ENCODE peak calls at places on chromosomes 3 and 15, in ten cellular contexts. D, H, I, W, X, F, R, Z, N and M are unnamed samples.

GRCh38 chr3:142613491-142613890 is 17.3 kb downstream of the PLS1 start:
- DNase-seq in D (no peak), H (no peak), I (no peak), W (no peak), X (no peak), F (no peak), R (no peak), Z (no peak), N (no peak), M (no peak)

GRCh38 chr3:94234177-94234788 is 171.4 kb downstream of the NSUN3 start:
- DNase-seq in D (peak; percentile 54), H (peak; percentile 32), I (no peak), W (peak; percentile 23), X (peak; percentile 15), F (peak; percentile 44), R (no peak), Z (no peak), N (peak; percentile 30), M (no peak)

GRCh38 chr15:72009207-72009606 is 108.7 kb downstream of the MYO9A start:
- DNase-seq in D (no peak), H (peak; percentile 71), I (peak; percentile 33), W (no peak), X (no peak), F (no peak), R (no peak), Z (no peak), N (no peak), M (no peak)

GRCh38 chr3:150341893-150342292 is 66.2 kb upstream of the TSC22D2 start:
- DNase-seq in D (no peak), H (no peak), I (no peak), W (no peak), X (no peak), F (no peak), R (no peak), Z (no peak), N (no peak), M (no peak)

GRCh38 chr15:61943992-61944391 is 116.3 kb downstream of the VPS13C start:
- DNase-seq in D (no peak), H (no peak), I (no peak), W (no peak), X (no peak), F (no peak), R (no peak), Z (no peak), N (no peak), M (no peak)

GRCh38 chr3:127326341-127326740 is 38.5 kb upstream of the PRR20G start:
- DNase-seq in D (no peak), H (no peak), I (no peak), W (no peak), X (no peak), F (no peak), R (no peak), Z (no peak), N (no peak), M (no peak)

GRCh38 chr3:149247929-149248691 is 26.5 kb upstream of the CP start:
- DNase-seq in D (peak; percentile 35), H (peak; percentile 25), I (no peak), W (no peak), X (no peak), F (peak; percentile 36), R (no peak), Z (no peak), N (no peak), M (no peak)

GRCh38 chr15:99436472-99437314 is 129.1 kb upstream of the MEF2A start:
- DNase-seq in D (no peak), H (no peak), I (no peak), W (no peak), X (no peak), F (no peak), R (peak; percentile 11), Z (no peak), N (no peak), M (peak; percentile 82)

GRCh38 chr3:123559040-123559861 is 25.6 kb downstream of the HACD2 start:
- DNase-seq in D (peak; percentile 75), H (peak; percentile 14), I (no peak), W (peak; percentile 56), X (peak; percentile 62), F (peak; percentile 64), R (no peak), Z (no peak), N (peak; percentile 13), M (no peak)

GRCh38 chr15:73885954-73886700 is 12.8 kb downstream of the TBC1D21 start:
- DNase-seq in D (no peak), H (no peak), I (no peak), W (no peak), X (no peak), F (no peak), R (no peak), Z (no peak), N (no peak), M (peak; percentile 55)

GRCh38 chr3:74347563-74348268 is 266.7 kb downstream of the CNTN3 start:
- DNase-seq in D (no peak), H (no peak), I (no peak), W (no peak), X (no peak), F (no peak), R (no peak), Z (no peak), N (no peak), M (no peak)

GRCh38 chr15:51105430-51106016 is 10.8 kb upstream of the TNFAIP8L3 start:
- DNase-seq in D (no peak), H (no peak), I (no peak), W (no peak), X (no peak), F (no peak), R (no peak), Z (no peak), N (no peak), M (no peak)

GRCh38 chr3:186931487-186932280 is 1.4 kb downstream of the ST6GAL1 start:
- DNase-seq in D (peak; percentile 14), H (peak; percentile 77), I (peak; percentile 53), W (peak; percentile 57), X (no peak), F (peak; percentile 63), R (peak; percentile 47), Z (no peak), N (peak; percentile 31), M (no peak)
- TF ChIP-seq CTCF in D (no peak), H (peak; percentile 18), I (no peak), W (no peak), X (no peak), F (no peak), R (no peak), Z (no peak), N (no peak), M (no peak)

GRCh38 chr3:24299236-24299635 is 195.4 kb downstream of the THRB start:
- DNase-seq in D (peak; percentile 39), H (no peak), I (no peak), W (no peak), X (peak; percentile 11), F (no peak), R (no peak), Z (no peak), N (no peak), M (no peak)

GRCh38 chr3:24290596-24290995 is 204.1 kb downstream of the THRB start:
- DNase-seq in D (no peak), H (no peak), I (no peak), W (no peak), X (no peak), F (no peak), R (no peak), Z (no peak), N (no peak), M (no peak)

GRCh38 chr3:24288538-24289236 is 206.0 kb downstream of the THRB start:
- DNase-seq in D (no peak), H (no peak), I (no peak), W (no peak), X (no peak), F (no peak), R (no peak), Z (no peak), N (no peak), M (no peak)

GRCh38 chr3:24296441-24297205 is 198.0 kb downstream of the THRB start:
- DNase-seq in D (no peak), H (no peak), I (no peak), W (no peak), X (no peak), F (peak; percentile 41), R (no peak), Z (no peak), N (no peak), M (no peak)

DNA sequence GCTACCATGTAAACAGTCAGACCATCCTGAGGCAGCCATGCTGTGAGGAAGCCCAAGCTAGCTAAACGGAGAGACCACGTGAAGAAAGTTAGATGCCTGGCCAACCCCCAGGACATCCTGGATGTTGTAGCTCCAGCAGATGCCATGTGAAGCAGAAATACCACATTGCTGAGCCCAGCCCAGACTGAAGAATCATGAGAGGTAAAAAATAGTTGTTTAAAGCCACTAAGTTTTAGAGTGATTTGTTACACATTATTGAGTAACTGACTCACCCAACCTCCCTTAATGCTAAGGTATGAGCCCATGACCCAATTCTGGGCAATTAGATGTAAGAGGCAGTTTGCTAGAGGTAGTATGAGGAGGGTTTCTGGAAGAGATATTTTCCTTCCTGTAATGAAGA is 200.5 kb downstream of the THRB start:
- DNase-seq in D (no peak), H (no peak), I (no peak), W (no peak), X (no peak), F (no peak), R (no peak), Z (no peak), N (no peak), M (no peak)
- TF ChIP-seq CTCF in D (no peak), H (no peak), I (no peak), W (no peak), X (no peak), F (no peak), R (no peak), Z (no peak), N (no peak), M (no peak)

GRCh38 chr15:63461230-63461629 is 43.2 kb upstream of the USP3 start:
- DNase-seq in D (peak; percentile 44), H (peak; percentile 72), I (no peak), W (no peak), X (no peak), F (no peak), R (no peak), Z (no peak), N (peak; percentile 42), M (no peak)
- TF ChIP-seq CTCF in D (peak; percentile 21), H (peak; percentile 19), I (peak; percentile 37), W (no peak), X (no peak), F (no peak), R (no peak), Z (no peak), N (no peak), M (peak; percentile 52)

DNA sequence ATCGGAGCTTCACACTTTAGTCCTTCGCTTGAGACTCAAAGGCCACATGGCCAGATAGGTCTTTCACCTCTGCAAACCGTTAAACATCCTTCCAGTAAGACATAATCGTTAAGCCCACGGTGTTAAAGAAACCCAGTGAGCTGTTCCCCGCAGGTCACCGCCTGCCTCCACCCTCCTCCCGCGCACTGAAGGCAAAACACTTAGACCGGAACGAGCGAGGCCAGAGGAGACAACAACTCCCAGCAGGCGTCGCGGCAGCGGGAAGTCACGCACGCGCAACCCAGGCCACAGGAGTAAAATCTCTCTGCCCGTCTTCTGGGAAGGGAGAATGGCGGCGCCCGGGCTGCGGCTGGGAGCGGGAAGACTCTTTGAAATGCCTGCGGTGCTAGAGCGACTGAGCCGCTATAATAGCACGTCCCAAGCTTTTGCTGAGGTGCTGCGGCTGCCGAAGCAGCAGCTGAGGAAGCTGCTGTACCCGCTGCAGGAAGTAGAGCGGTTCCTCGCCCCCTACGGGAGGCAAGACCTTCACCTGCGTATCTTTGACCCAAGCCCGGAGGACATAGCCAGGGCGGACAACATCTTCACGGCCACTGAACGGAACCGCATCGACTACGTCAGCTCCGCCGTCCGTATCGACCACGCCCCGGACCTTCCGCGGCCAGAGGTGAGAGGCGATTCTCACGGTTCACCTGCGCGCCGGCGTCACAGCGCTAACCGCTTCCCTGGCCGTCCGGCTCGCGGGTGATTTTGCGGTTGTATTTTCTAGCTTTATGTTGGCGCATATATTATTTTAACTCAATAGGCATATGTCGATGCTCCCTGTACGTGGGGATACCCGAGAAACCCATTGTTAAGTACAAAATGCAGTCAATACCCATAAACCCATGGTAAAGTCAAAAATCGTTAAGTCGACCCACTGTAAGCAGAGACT is at the start of gene GTPBP8:
- DNase-seq in D (peak; percentile 91), H (peak; percentile 87), I (peak; percentile 80), W (peak; percentile 85), X (peak; percentile 84), F (peak; percentile 84), R (peak; percentile 93), Z (peak; percentile 56), N (peak; percentile 85), M (peak; percentile 96)
- TF ChIP-seq CTCF in D (no peak), H (no peak), I (no peak), W (no peak), X (no peak), F (no peak), R (no peak), Z (no peak), N (no peak), M (peak; percentile 55)